ENCODE peak calls at places on chromosomes 2 and 18, in four cellular contexts. R is neuronal stem cell, N is AG09319, S is vagina. P is an unnamed sample.

GRCh38 chr18:9722691-9723090 is 14.6 kb downstream of the RAB31 start:
- DNase-seq in R (no peak), N (no peak), S (no peak), P (peak)

GRCh38 chr2:10183146-10183675 is 60.7 kb downstream of the RRM2 start:
- DNase-seq in R (no peak), N (no peak), S (no peak), P (no peak)

GRCh38 chr2:8594731-8595427 is 87.0 kb upstream of the ID2 start:
- DNase-seq in R (no peak), N (no peak), S (no peak), P (peak)

GRCh38 chr2:113077921-113078320 is 10.2 kb downstream of the IL1F10 start:
- DNase-seq in R (no peak), N (no peak), S (no peak), P (no peak)

GRCh38 chr2:127081826-127082633 is 24.9 kb downstream of the BIN1 start:
- DNase-seq in R (no peak), N (no peak), S (no peak), P (no peak)

GRCh38 chr18:9433616-9434239 is 41.6 kb upstream of the RALBP1 start:
- DNase-seq in R (no peak), N (no peak), S (no peak), P (no peak)

GRCh38 chr2:216257089-216257488 is 115.2 kb downstream of the MARCHF4 start:
- DNase-seq in R (no peak), N (no peak), S (no peak), P (no peak)

GRCh38 chr2:144989580-144990270 is 469.8 kb upstream of the ZEB2 start:
- DNase-seq in R (no peak), N (no peak), S (no peak), P (no peak)

GRCh38 chr2:233979748-233980147 is 62.6 kb downstream of the TRPM8 start:
- DNase-seq in R (no peak), N (no peak), S (no peak), P (peak)

GRCh38 chr2:161586517-161587167 is 37.6 kb upstream of the SLC4A10 start:
- DNase-seq in R (peak), N (no peak), S (no peak), P (peak)

GRCh38 chr2:183284606-183285005 is 160.4 kb downstream of the NUP35 start:
- DNase-seq in R (no peak), N (no peak), S (no peak), P (peak)

GRCh38 chr2:39996653-39997080 is 217.6 kb upstream of the THUMPD2 start:
- DNase-seq in R (no peak), N (peak), S (no peak), P (peak)

GRCh38 chr18:23887493-23887892 is 127.1 kb upstream of the TTC39C start:
- DNase-seq in R (no peak), N (peak), S (no peak), P (peak)

GRCh38 chr18:36130883-36131653 is 1.4 kb downstream of the ELP2 start:
- DNase-seq in R (no peak), N (no peak), S (no peak), P (no peak)

GRCh38 chr2:101473911-101474751 is 781 bp downstream of the RFX8 start:
- DNase-seq in R (peak), N (no peak), S (no peak), P (peak)

GRCh38 chr2:36376992-36377738 is 21.6 kb downstream of the CRIM1 start:
- DNase-seq in R (no peak), N (no peak), S (no peak), P (no peak)

GRCh38 chr18:24176727-24177416 is 38.0 kb downstream of the CABYR start:
- DNase-seq in R (peak), N (peak), S (no peak), P (peak)

GRCh38 chr2:72579595-72580180 is 246.1 kb downstream of the EXOC6B start:
- DNase-seq in R (peak), N (peak), S (no peak), P (peak)

GRCh38 chr2:64804651-64805050 is 150.9 kb upstream of the SERTAD2 start:
- DNase-seq in R (no peak), N (no peak), S (no peak), P (no peak)

GRCh38 chr2:69095246-69095645 is 82.3 kb downstream of the ANTXR1 start:
- DNase-seq in R (no peak), N (no peak), S (no peak), P (peak)

GRCh38 chr2:24822049-24822706 is 29.0 kb downstream of the CENPO start:
- DNase-seq in R (no peak), N (no peak), S (peak), P (no peak)

GRCh38 chr2:240964221-240964853 is 34.1 kb upstream of the SNED1 start:
- DNase-seq in R (no peak), N (no peak), S (no peak), P (no peak)

GRCh38 chr2:96964221-96964905 is 22.0 kb downstream of the FAM178B start:
- DNase-seq in R (no peak), N (no peak), S (no peak), P (no peak)

GRCh38 chr2:167294031-167294774 is 405.9 kb downstream of the XIRP2 start:
- DNase-seq in R (peak), N (no peak), S (no peak), P (peak)

GRCh38 chr2:191171708-191172355 is 21.0 kb upstream of the STAT4 start:
- DNase-seq in R (peak), N (peak), S (no peak), P (peak)

GRCh38 chr2:23745726-23746105 is 181.2 kb downstream of the ATAD2B start:
- DNase-seq in R (no peak), N (no peak), S (no peak), P (peak)

GRCh38 chr2:238128061-238129040 is 10.1 kb upstream of the KLHL30 start:
- DNase-seq in R (no peak), N (no peak), S (no peak), P (no peak)